ENCODE peak calls at places on chromosomes 1 and 21, in four cellular contexts. A is K562, Z is HepG2, T is H1. V is an unnamed sample.

GRCh38 chr1:109167114-109167513 is 46.6 kb upstream of the SARS1 start:
- DNase-seq in A (no peak), Z (no peak), T (no peak), V (no peak)

GRCh38 chr21:26513212-26513611 is 59.9 kb downstream of the CYYR1 start:
- DNase-seq in A (no peak), Z (no peak), T (no peak), V (no peak)

GRCh38 chr1:101242331-101243050 is 5.7 kb downstream of the S1PR1 start:
- DNase-seq in A (no peak), Z (no peak), T (no peak), V (no peak)

GRCh38 chr1:20405893-20406604 is 80.0 kb downstream of the CAMK2N1 start:
- DNase-seq in A (no peak), Z (no peak), T (no peak), V (no peak)

GRCh38 chr1:226034482-226034881 is 28.0 kb upstream of the H3-3A start:
- DNase-seq in A (peak), Z (peak), T (no peak), V (no peak)

GRCh38 chr1:67952071-67952470 is 98.4 kb downstream of the DIRAS3 start:
- DNase-seq in A (no peak), Z (no peak), T (no peak), V (no peak)

GRCh38 chr1:47627471-47628370 is 189.9 kb downstream of the FOXD2 start:
- DNase-seq in A (no peak), Z (no peak), T (no peak), V (no peak)

GRCh38 chr1:111471012-111471411 is 2.8 kb upstream of the C1orf162 start:
- DNase-seq in A (no peak), Z (no peak), T (no peak), V (no peak)

GRCh38 chr21:46069719-46070279 is 28.1 kb upstream of the COL6A2 start:
- DNase-seq in A (no peak), Z (no peak), T (no peak), V (no peak)

GRCh38 chr1:54804471-54805132 is 3.5 kb upstream of the TTC22 start:
- DNase-seq in A (no peak), Z (no peak), T (no peak), V (no peak)

GRCh38 chr1:246506440-246506784 is 667 bp downstream of the SMYD3 start:
- DNase-seq in A (no peak), Z (no peak), T (no peak), V (no peak)

GRCh38 chr1:209527372-209527771 is 56.1 kb upstream of the CAMK1G start:
- DNase-seq in A (no peak), Z (no peak), T (no peak), V (no peak)

GRCh38 chr1:26287033-26287711 is 7.3 kb downstream of the SH3BGRL3 start:
- DNase-seq in A (peak), Z (no peak), T (no peak), V (no peak)

GRCh38 chr1:196034080-196034706 is 574.0 kb downstream of the KCNT2 start:
- DNase-seq in A (no peak), Z (no peak), T (no peak), V (no peak)

GRCh38 chr1:59136541-59137335 is 160.2 kb upstream of the FGGY start:
- DNase-seq in A (no peak), Z (no peak), T (no peak), V (no peak)

GRCh38 chr1:200916152-200916551 is 21.5 kb downstream of the INAVA start:
- DNase-seq in A (peak), Z (no peak), T (peak), V (no peak)

GRCh38 chr1:115280073-115280472 is 58.0 kb downstream of the NGF start:
- DNase-seq in A (no peak), Z (no peak), T (no peak), V (no peak)

GRCh38 chr1:43768168-43768567 is 60.8 kb downstream of the ST3GAL3 start:
- DNase-seq in A (no peak), Z (no peak), T (no peak), V (no peak)

GRCh38 chr1:67821263-67821662 is 12.0 kb downstream of the GNG12 start:
- DNase-seq in A (no peak), Z (no peak), T (no peak), V (no peak)

GRCh38 chr1:180956028-180956640 is 43.4 kb downstream of the KIAA1614 start:
- DNase-seq in A (no peak), Z (no peak), T (no peak), V (no peak)

GRCh38 chr1:82329226-82329625 is 528.5 kb downstream of the ADGRL2 start:
- DNase-seq in A (no peak), Z (no peak), T (no peak), V (no peak)

GRCh38 chr21:42258885-42259407 is 40.0 kb downstream of the ABCG1 start:
- DNase-seq in A (no peak), Z (no peak), T (no peak), V (no peak)

GRCh38 chr21:14916676-14917141 is 148.1 kb downstream of the NRIP1 start:
- DNase-seq in A (no peak), Z (no peak), T (no peak), V (no peak)

GRCh38 chr1:60227581-60228252 is 154.1 kb upstream of the C1orf87 start:
- DNase-seq in A (no peak), Z (no peak), T (no peak), V (no peak)

GRCh38 chr21:37136261-37136660 is 63.2 kb downstream of the TTC3 start:
- DNase-seq in A (no peak), Z (no peak), T (no peak), V (no peak)

GRCh38 chr1:232917053-232917452 is 33.4 kb upstream of the NTPCR start:
- DNase-seq in A (no peak), Z (no peak), T (no peak), V (no peak)

GRCh38 chr1:203643213-203644045 is 16.8 kb downstream of the ATP2B4 start:
- DNase-seq in A (no peak), Z (no peak), T (no peak), V (no peak)

GRCh38 chr1:5448486-5448885 is 543.7 kb downstream of the NPHP4 start:
- DNase-seq in A (no peak), Z (no peak), T (no peak), V (no peak)
- TF ChIP-seq RAD21 in A (no peak), Z (no peak), T (peak), V (no peak)

GRCh38 chr1:93346472-93346991 is 825 bp downstream of the DR1 start:
- DNase-seq in A (peak), Z (peak), T (no peak), V (peak)
- TF ChIP-seq PHF8 in A (no peak), Z (no peak), T (no peak), V (no peak)

GRCh38 chr1:205276334-205277065 is 45.0 kb downstream of the NUAK2 start:
- DNase-seq in A (no peak), Z (no peak), T (no peak), V (no peak)
- TF ChIP-seq RAD21 in A (no peak), Z (no peak), T (no peak), V (no peak)

GRCh38 chr1:18597159-18598042 is 33.2 kb upstream of the PAX7 start:
- DNase-seq in A (peak), Z (peak), T (peak), V (peak)
- TF ChIP-seq PHF8 in A (no peak), Z (no peak), T (no peak), V (no peak)

GRCh38 chr1:41811978-41812852 is 106.5 kb downstream of the HIVEP3 start:
- DNase-seq in A (peak), Z (peak), T (peak), V (peak)
- TF ChIP-seq RAD21 in A (peak), Z (no peak), T (peak), V (peak)

DNA sequence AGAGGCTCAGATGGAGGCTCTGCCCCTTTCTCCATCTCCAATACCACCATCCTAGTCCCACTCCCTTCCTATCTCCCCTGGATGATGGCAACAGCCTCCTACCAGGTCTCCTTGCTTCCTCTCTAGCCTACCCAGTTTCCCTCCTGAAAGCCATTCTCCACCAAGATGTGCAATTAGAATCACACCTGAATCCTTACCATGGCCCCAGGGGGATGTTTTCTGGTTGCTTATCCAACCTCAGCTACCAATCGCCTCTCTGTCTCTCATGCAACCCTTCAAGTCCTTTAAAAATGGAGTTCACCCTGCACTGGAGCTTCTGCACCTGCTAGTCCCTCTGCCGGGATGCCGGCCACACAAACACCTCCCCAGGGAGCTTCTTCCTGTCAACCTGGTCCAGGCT is 2.9 kb downstream of the RCAN1 start:
- DNase-seq in A (no peak), Z (no peak), T (no peak), V (no peak)
- TF ChIP-seq PHF8 in A (no peak), Z (no peak), T (no peak), V (no peak)

DNA sequence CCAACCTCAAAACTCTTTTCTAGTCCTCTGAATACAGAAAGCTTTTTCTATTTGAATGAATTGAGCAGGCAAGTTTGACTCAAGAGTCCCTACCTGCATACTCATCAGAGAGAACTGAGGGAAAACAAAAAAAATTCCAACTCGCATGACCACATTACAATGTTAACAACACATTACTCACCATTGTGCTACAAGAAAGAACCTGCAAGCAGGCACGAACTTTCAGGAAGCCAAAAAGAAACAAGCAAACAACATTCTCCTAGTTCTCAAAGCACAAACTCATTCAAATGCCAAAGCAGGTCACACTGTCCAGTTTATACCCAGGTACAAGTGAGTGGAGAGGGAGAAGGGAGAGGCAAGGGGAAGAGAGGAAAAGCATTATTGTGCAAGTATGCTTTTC is 14.6 kb downstream of the OTUD7B start:
- DNase-seq in A (no peak), Z (no peak), T (no peak), V (no peak)
- TF ChIP-seq RAD21 in A (no peak), Z (no peak), T (no peak), V (no peak)

DNA sequence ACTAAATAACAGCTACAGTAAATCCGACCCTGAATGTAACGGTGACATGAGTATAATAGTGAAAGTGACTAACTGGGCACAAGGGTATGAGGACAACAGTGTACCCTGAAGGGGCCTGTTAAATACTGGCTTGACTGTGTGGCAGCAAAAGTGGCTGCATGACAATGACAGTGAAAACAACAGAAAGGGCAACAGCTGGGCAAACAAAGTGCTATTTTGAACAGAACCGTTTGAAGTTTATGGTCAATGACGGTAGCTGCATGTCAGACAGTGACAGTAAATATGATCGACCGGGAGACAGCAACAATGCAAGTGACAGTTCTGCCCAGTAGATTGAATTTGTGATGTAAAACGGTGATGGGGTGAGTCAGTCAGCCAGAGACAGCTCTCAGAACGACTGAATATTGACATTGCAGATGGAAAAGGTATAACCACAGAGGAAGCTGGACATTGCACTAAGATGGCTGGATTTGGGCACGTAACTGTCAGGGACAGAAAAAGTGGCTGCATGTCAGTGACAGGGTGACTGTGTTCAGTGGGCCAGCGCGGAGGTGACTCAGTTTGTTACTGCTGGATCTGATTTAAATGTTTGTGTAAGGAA is 1.1 kb upstream of the ZBTB40 start:
- DNase-seq in A (no peak), Z (peak), T (no peak), V (no peak)
- TF ChIP-seq PHF8 in A (no peak), Z (no peak), T (no peak), V (no peak)